ENCODE peak calls at places on chromosomes 6 and 20, in seven cellular contexts. One of them, this sample, is unnamed. For H3K4me1, the result is how much of the 10 kb centered on the place peaks cover.

GRCh38 chr20:14331671-14332070 is 5.7 kb downstream of the FLRT3 start:
- DNase-seq in mesenchymal stem cell: no peak
- DNase-seq in endothelial cell of umbilical vein: no peak
- DNase-seq in H9: no peak
- DNase-seq in GM23338: no peak
- DNase-seq in heart left ventricle: no peak
- DNase-seq in psoas muscle: no peak
- DNase-seq in this sample: no peak

GRCh38 chr6:5525209-5525608 is 263.9 kb downstream of the FARS2 start:
- DNase-seq in mesenchymal stem cell: peak
- DNase-seq in endothelial cell of umbilical vein: peak
- DNase-seq in H9: no peak
- DNase-seq in GM23338: no peak
- DNase-seq in heart left ventricle: no peak
- DNase-seq in psoas muscle: no peak
- DNase-seq in this sample: no peak

GRCh38 chr6:90849686-90850085 is 262.8 kb upstream of the MAP3K7 start:
- DNase-seq in mesenchymal stem cell: no peak
- DNase-seq in endothelial cell of umbilical vein: no peak
- DNase-seq in H9: no peak
- DNase-seq in GM23338: no peak
- DNase-seq in heart left ventricle: no peak
- DNase-seq in psoas muscle: no peak
- DNase-seq in this sample: no peak

GRCh38 chr20:60961551-60961950 is 290.5 kb upstream of the CDH4 start:
- DNase-seq in mesenchymal stem cell: no peak
- DNase-seq in endothelial cell of umbilical vein: no peak
- DNase-seq in H9: no peak
- DNase-seq in GM23338: no peak
- DNase-seq in heart left ventricle: no peak
- DNase-seq in psoas muscle: no peak
- DNase-seq in this sample: no peak

GRCh38 chr6:43368517-43369160 is 808 bp downstream of the ZNF318 start:
- DNase-seq in mesenchymal stem cell: peak
- DNase-seq in endothelial cell of umbilical vein: peak
- DNase-seq in H9: peak
- DNase-seq in GM23338: peak
- DNase-seq in heart left ventricle: peak
- DNase-seq in psoas muscle: peak
- DNase-seq in this sample: peak

GRCh38 chr6:124963416-124964083 is 1.3 kb downstream of the RNF217 start:
- DNase-seq in mesenchymal stem cell: peak
- DNase-seq in endothelial cell of umbilical vein: peak
- DNase-seq in H9: no peak
- DNase-seq in GM23338: peak
- DNase-seq in heart left ventricle: no peak
- DNase-seq in psoas muscle: peak
- DNase-seq in this sample: peak

GRCh38 chr6:166008441-166009369 is 158.9 kb downstream of the TBXT start:
- DNase-seq in mesenchymal stem cell: peak
- DNase-seq in endothelial cell of umbilical vein: no peak
- DNase-seq in H9: peak
- DNase-seq in GM23338: peak
- DNase-seq in heart left ventricle: peak
- DNase-seq in psoas muscle: no peak
- DNase-seq in this sample: peak

GRCh38 chr20:46128310-46129151 is 10.4 kb downstream of the CD40 start:
- DNase-seq in mesenchymal stem cell: peak
- DNase-seq in endothelial cell of umbilical vein: peak
- DNase-seq in H9: peak
- DNase-seq in GM23338: peak
- DNase-seq in heart left ventricle: no peak
- DNase-seq in psoas muscle: no peak
- DNase-seq in this sample: peak

GRCh38 chr20:62392077-62392418 is 5.1 kb downstream of the RPS21 start:
- DNase-seq in mesenchymal stem cell: no peak
- DNase-seq in endothelial cell of umbilical vein: no peak
- DNase-seq in H9: no peak
- DNase-seq in GM23338: no peak
- DNase-seq in heart left ventricle: no peak
- DNase-seq in psoas muscle: no peak
- DNase-seq in this sample: no peak

GRCh38 chr20:62390306-62391164 is 3.6 kb downstream of the RPS21 start:
- DNase-seq in mesenchymal stem cell: no peak
- DNase-seq in endothelial cell of umbilical vein: no peak
- DNase-seq in H9: no peak
- DNase-seq in GM23338: no peak
- DNase-seq in heart left ventricle: no peak
- DNase-seq in psoas muscle: no peak
- DNase-seq in this sample: no peak

GRCh38 chr20:62392621-62393164 is 5.8 kb downstream of the RPS21 start:
- DNase-seq in mesenchymal stem cell: no peak
- DNase-seq in endothelial cell of umbilical vein: no peak
- DNase-seq in H9: no peak
- DNase-seq in GM23338: no peak
- DNase-seq in heart left ventricle: no peak
- DNase-seq in psoas muscle: no peak
- DNase-seq in this sample: no peak

GRCh38 chr20:62389601-62390087 is 2.7 kb downstream of the RPS21 start:
- DNase-seq in mesenchymal stem cell: no peak
- DNase-seq in endothelial cell of umbilical vein: no peak
- DNase-seq in H9: no peak
- DNase-seq in GM23338: no peak
- DNase-seq in heart left ventricle: no peak
- DNase-seq in psoas muscle: no peak
- DNase-seq in this sample: no peak

DNA sequence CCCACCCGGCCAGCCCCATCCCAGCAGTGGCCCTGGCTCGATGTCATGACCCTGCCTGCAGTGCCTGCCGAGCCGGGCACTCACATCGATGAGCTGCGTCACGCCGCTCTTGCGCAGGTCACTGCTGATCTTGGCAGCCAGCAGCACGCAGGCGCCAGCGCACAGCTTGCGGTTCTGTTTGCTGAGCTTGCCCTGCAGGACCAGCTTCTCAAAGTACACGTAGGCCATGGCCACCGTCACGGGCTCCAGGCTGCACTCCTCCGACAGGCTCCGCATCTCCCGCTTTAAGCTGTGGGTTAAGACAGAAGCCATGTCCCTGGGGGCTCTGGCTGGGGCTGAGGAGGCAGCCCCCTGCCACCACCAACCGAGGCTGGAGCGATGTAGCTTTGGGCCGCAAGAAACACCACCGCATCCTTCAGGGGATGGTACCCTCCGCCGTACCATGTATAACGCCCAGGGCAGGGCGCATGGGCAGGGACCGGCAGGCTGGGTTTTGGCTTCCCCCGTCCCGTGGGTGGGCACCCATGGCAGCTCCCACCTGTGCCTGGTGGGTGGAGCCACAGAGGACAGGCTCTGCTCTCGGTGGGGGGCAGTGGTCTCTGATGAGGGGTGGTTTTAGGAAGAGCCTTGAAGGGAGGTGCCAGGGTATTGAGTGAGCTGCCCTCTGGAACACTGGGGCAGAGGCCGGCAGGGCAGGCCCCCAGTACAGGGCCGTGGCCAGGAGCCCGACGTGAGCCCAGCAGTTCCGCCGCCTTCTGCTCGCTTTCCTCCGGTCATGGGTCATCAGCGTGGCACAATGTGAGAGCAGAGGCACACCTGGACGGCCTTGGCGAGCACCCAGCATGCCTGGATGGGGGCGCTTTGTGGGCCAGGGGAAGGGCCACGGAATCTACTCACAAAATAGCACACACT is 4.5 kb downstream of the RPS21 start:
- DNase-seq in mesenchymal stem cell: no peak
- DNase-seq in endothelial cell of umbilical vein: no peak
- DNase-seq in H9: no peak
- DNase-seq in GM23338: no peak
- DNase-seq in heart left ventricle: no peak
- DNase-seq in psoas muscle: no peak
- DNase-seq in this sample: no peak
- H3K27ac ChIP-seq in mesenchymal stem cell: no peak
- H3K27ac ChIP-seq in endothelial cell of umbilical vein: no peak
- H3K27ac ChIP-seq in H9: no peak
- H3K27ac ChIP-seq in GM23338: peak
- H3K27ac ChIP-seq in heart left ventricle: no peak
- H3K27ac ChIP-seq in psoas muscle: no peak
- H3K27ac ChIP-seq in this sample: no peak

DNA sequence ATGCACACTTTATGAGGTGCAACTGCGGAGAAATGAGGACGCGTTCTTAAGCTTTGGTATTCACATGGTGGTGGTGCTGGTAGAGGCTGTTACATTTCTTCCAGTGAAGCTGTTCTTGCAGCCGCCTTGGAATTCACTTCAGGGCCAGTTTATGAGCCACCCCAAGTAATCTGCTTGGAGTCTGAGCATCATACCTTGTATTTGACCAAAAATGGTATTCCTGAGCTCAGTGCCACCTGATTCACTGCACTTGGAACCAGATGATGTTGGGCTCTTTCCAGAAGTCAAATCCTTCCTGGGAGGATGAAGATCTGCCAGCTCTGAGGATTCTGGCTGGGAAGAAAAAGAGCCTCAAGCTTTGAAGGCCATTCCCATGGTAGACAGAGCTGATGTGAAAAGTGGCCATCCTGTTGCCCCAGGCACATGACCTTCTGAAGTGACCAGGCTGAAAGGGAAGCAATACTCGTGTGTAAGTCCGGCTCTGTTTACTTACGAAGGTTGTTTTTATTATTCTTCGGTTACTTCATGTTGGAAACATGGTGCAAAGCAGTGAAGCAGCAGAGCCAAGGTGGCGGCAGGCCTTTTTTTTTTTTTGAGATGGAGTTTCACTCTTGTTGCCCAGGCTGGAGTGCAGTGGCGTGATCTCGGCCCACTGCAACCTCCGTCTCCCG is 7.7 kb downstream of the MANBAL start:
- DNase-seq in mesenchymal stem cell: peak
- DNase-seq in endothelial cell of umbilical vein: no peak
- DNase-seq in H9: no peak
- DNase-seq in GM23338: no peak
- DNase-seq in heart left ventricle: no peak
- DNase-seq in psoas muscle: no peak
- DNase-seq in this sample: no peak
- H3K4me1 ChIP-seq in mesenchymal stem cell: under half
- H3K4me1 ChIP-seq in endothelial cell of umbilical vein: under half
- H3K4me1 ChIP-seq in H9: under half
- H3K4me1 ChIP-seq in GM23338: under half
- H3K4me1 ChIP-seq in heart left ventricle: under half
- H3K4me1 ChIP-seq in psoas muscle: under half
- H3K4me1 ChIP-seq in this sample: half or more

GRCh38 chr20:40930561-40930960 is 98.1 kb upstream of the TOP1 start:
- DNase-seq in mesenchymal stem cell: no peak
- DNase-seq in endothelial cell of umbilical vein: no peak
- DNase-seq in H9: no peak
- DNase-seq in GM23338: no peak
- DNase-seq in heart left ventricle: no peak
- DNase-seq in psoas muscle: no peak
- DNase-seq in this sample: no peak

GRCh38 chr20:40938020-40938419 is 90.6 kb upstream of the TOP1 start:
- DNase-seq in mesenchymal stem cell: no peak
- DNase-seq in endothelial cell of umbilical vein: no peak
- DNase-seq in H9: peak
- DNase-seq in GM23338: peak
- DNase-seq in heart left ventricle: no peak
- DNase-seq in psoas muscle: no peak
- DNase-seq in this sample: no peak

GRCh38 chr20:40931348-40932044 is 97.1 kb upstream of the TOP1 start:
- DNase-seq in mesenchymal stem cell: no peak
- DNase-seq in endothelial cell of umbilical vein: no peak
- DNase-seq in H9: no peak
- DNase-seq in GM23338: no peak
- DNase-seq in heart left ventricle: no peak
- DNase-seq in psoas muscle: no peak
- DNase-seq in this sample: no peak

GRCh38 chr20:40933758-40934157 is 94.9 kb upstream of the TOP1 start:
- DNase-seq in mesenchymal stem cell: no peak
- DNase-seq in endothelial cell of umbilical vein: no peak
- DNase-seq in H9: no peak
- DNase-seq in GM23338: no peak
- DNase-seq in heart left ventricle: no peak
- DNase-seq in psoas muscle: no peak
- DNase-seq in this sample: no peak

DNA sequence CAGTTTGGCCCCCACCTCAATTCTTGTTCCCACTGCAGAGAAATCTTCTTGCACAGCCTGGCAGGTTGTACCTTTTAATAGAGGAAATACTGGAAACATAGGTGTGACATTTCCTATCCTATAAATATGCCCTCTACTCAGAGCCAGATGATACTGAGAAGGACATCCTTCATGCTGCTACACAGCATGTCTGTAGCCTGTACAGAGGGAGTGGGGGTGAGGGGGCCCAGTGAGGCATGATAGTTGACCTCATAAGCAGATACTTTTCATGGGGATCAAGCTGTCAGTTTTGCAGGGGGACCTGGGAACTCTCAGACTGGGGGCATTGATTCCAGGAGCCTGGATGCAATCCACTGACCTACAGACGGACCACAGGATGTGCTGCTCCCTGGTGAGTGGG is 96.2 kb upstream of the TOP1 start:
- DNase-seq in mesenchymal stem cell: no peak
- DNase-seq in endothelial cell of umbilical vein: no peak
- DNase-seq in H9: no peak
- DNase-seq in GM23338: no peak
- DNase-seq in heart left ventricle: no peak
- DNase-seq in psoas muscle: no peak
- DNase-seq in this sample: no peak
- H3K27ac ChIP-seq in mesenchymal stem cell: no peak
- H3K27ac ChIP-seq in endothelial cell of umbilical vein: no peak
- H3K27ac ChIP-seq in H9: no peak
- H3K27ac ChIP-seq in GM23338: no peak
- H3K27ac ChIP-seq in heart left ventricle: no peak
- H3K27ac ChIP-seq in psoas muscle: no peak
- H3K27ac ChIP-seq in this sample: no peak

GRCh38 chr20:50434321-50434652 is 75.9 kb upstream of the PTPN1 start:
- DNase-seq in mesenchymal stem cell: no peak
- DNase-seq in endothelial cell of umbilical vein: no peak
- DNase-seq in H9: no peak
- DNase-seq in GM23338: no peak
- DNase-seq in heart left ventricle: no peak
- DNase-seq in psoas muscle: no peak
- DNase-seq in this sample: no peak

GRCh38 chr20:50434653-50435396 is 75.4 kb upstream of the PTPN1 start:
- DNase-seq in mesenchymal stem cell: peak
- DNase-seq in endothelial cell of umbilical vein: no peak
- DNase-seq in H9: no peak
- DNase-seq in GM23338: no peak
- DNase-seq in heart left ventricle: no peak
- DNase-seq in psoas muscle: no peak
- DNase-seq in this sample: no peak

GRCh38 chr20:50436052-50436656 is 74.0 kb upstream of the PTPN1 start:
- DNase-seq in mesenchymal stem cell: no peak
- DNase-seq in endothelial cell of umbilical vein: no peak
- DNase-seq in H9: no peak
- DNase-seq in GM23338: no peak
- DNase-seq in heart left ventricle: no peak
- DNase-seq in psoas muscle: no peak
- DNase-seq in this sample: peak

GRCh38 chr20:50436696-50437095 is 73.5 kb upstream of the PTPN1 start:
- DNase-seq in mesenchymal stem cell: no peak
- DNase-seq in endothelial cell of umbilical vein: no peak
- DNase-seq in H9: no peak
- DNase-seq in GM23338: no peak
- DNase-seq in heart left ventricle: no peak
- DNase-seq in psoas muscle: no peak
- DNase-seq in this sample: no peak

DNA sequence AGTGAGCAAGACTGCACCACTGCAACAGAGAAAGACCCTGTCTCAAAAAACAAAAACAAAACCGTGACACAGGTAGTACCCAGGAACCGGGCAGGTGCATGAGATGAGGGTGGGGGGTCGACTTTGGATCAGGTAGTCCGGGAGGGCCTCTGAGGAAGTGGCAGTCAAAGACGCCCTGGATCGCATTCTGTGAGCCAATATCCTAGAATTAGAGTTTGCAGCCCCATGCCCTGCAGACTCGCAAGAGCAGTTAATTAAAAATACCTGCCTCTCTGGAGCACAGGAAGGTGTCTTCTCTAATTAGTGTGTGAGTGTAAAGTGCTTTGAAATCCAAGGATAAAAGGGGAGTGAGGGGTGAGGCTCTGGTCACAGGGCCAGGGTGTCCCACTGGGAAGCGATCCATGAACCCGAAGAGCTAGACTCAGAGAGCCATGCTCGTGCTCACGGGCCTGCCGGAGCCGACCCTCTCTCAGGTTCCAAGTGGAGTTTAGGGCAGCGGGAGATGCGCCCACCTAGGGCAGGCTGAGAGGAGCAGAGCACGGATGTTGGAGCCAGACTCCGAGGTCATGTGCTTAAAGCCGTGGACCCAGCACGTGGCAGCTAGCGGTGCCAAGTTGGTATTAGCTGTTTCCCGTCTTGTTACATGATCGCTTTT is 74.7 kb upstream of the PTPN1 start:
- DNase-seq in mesenchymal stem cell: no peak
- DNase-seq in endothelial cell of umbilical vein: no peak
- DNase-seq in H9: no peak
- DNase-seq in GM23338: no peak
- DNase-seq in heart left ventricle: no peak
- DNase-seq in psoas muscle: no peak
- DNase-seq in this sample: no peak
- H3K4me1 ChIP-seq in mesenchymal stem cell: under half
- H3K4me1 ChIP-seq in endothelial cell of umbilical vein: under half
- H3K4me1 ChIP-seq in H9: under half
- H3K4me1 ChIP-seq in GM23338: under half
- H3K4me1 ChIP-seq in heart left ventricle: under half
- H3K4me1 ChIP-seq in psoas muscle: under half
- H3K4me1 ChIP-seq in this sample: under half

This sample was measured in osteoblast.